ENCODE peak calls at places on chromosomes 7 and 10, in eight cellular contexts. P is NCI-H1105 treated with DMSO at 0.1 percent for 48 hours; H is T-helper 2 cell; B is psoas muscle; E is activated effector memory CD4-positive, alpha-beta T cell treated with Interleukin-2 at 50 U/mL for 16 hours; M is brain microvascular endothelial cell; V is lower lobe of right lung; O is smooth muscle cell of the brain vasculature. X is an unnamed sample.

GRCh38 chr10:33657154-33657900 is 322.9 kb upstream of the NRP1 start:
- DNase-seq in P (peak), H (no peak), B (no peak), E (no peak), M (peak), V (no peak), O (peak), X (peak)

GRCh38 chr7:148950806-148951205 is 66.7 kb upstream of the EZH2 start:
- DNase-seq in P (no peak), H (no peak), B (no peak), E (no peak), M (no peak), V (no peak), O (no peak), X (no peak)

GRCh38 chr10:32299354-32299980 is 47.5 kb downstream of the EPC1 start:
- DNase-seq in P (no peak), H (no peak), B (no peak), E (no peak), M (no peak), V (no peak), O (no peak), X (no peak)

GRCh38 chr7:89887489-89887888 is 266.8 kb upstream of the STEAP1 start:
- DNase-seq in P (no peak), H (no peak), B (no peak), E (no peak), M (no peak), V (no peak), O (no peak), X (no peak)

GRCh38 chr10:124942317-124943169 is 620 bp downstream of the ZRANB1 start:
- DNase-seq in P (no peak), H (no peak), B (no peak), E (no peak), M (no peak), V (no peak), O (no peak), X (no peak)

GRCh38 chr7:114087674-114088539 is 169.1 kb upstream of the PPP1R3A start:
- DNase-seq in P (no peak), H (no peak), B (peak), E (no peak), M (no peak), V (no peak), O (no peak), X (no peak)

GRCh38 chr7:109126404-109127050 is 556.9 kb downstream of the DNAJB9 start:
- DNase-seq in P (no peak), H (no peak), B (no peak), E (no peak), M (no peak), V (no peak), O (no peak), X (peak)

GRCh38 chr10:84340187-84340586 is 11.8 kb downstream of the CCSER2 start:
- DNase-seq in P (no peak), H (no peak), B (no peak), E (no peak), M (no peak), V (no peak), O (no peak), X (no peak)

GRCh38 chr7:373818-374705 is 84.1 kb downstream of the FOXL3 start:
- DNase-seq in P (no peak), H (no peak), B (peak), E (no peak), M (no peak), V (no peak), O (no peak), X (no peak)

GRCh38 chr10:73999703-74000102 is 1.8 kb downstream of the VCL start:
- DNase-seq in P (no peak), H (no peak), B (no peak), E (no peak), M (no peak), V (no peak), O (no peak), X (peak)

GRCh38 chr7:45708046-45708950 is 134.1 kb downstream of the ADCY1 start:
- DNase-seq in P (no peak), H (no peak), B (no peak), E (no peak), M (no peak), V (no peak), O (no peak), X (no peak)

GRCh38 chr7:111730476-111731300 is 168.4 kb upstream of the IMMP2L start:
- DNase-seq in P (peak), H (peak), B (no peak), E (no peak), M (no peak), V (no peak), O (no peak), X (peak)

GRCh38 chr10:42962120-42962901 is 114.6 kb upstream of the RET start:
- DNase-seq in P (no peak), H (no peak), B (peak), E (no peak), M (no peak), V (peak), O (no peak), X (no peak)

GRCh38 chr10:127036987-127037386 is 131.8 kb downstream of the DOCK1 start:
- DNase-seq in P (no peak), H (peak), B (no peak), E (no peak), M (no peak), V (no peak), O (no peak), X (no peak)

GRCh38 chr10:117320050-117320665 is 55.1 kb downstream of the PDZD8 start:
- DNase-seq in P (peak), H (peak), B (no peak), E (no peak), M (no peak), V (no peak), O (no peak), X (peak)

GRCh38 chr7:88169717-88170320 is 50.0 kb downstream of the SRI start:
- DNase-seq in P (peak), H (peak), B (no peak), E (no peak), M (no peak), V (no peak), O (no peak), X (peak)

GRCh38 chr10:34866848-34867247 is 51.8 kb upstream of the PARD3 start:
- DNase-seq in P (no peak), H (no peak), B (no peak), E (no peak), M (no peak), V (no peak), O (no peak), X (no peak)

X was measured in cardiac fibroblast.